ENCODE peak calls at places on chromosome 4, in eight cellular contexts. G, V, N, P, I, D, L and O are unnamed samples.

GRCh38 chr4:119300388-119301131 is 21.4 kb downstream of the FABP2 start:
- DNase-seq in G (peak; percentile 89), V (peak; percentile 93), N (peak; percentile 95), P (peak; percentile 90), I (peak; percentile 97), D (peak; percentile 96), L (peak; percentile 85), O (peak; percentile 93)

GRCh38 chr4:179666226-179666625 is 2224.0 kb upstream of the AGA start:
- DNase-seq in G (no peak), V (no peak), N (no peak), P (no peak), I (no peak), D (no peak), L (no peak), O (no peak)

GRCh38 chr4:87232241-87232640 is 11.8 kb upstream of the KLHL8 start:
- DNase-seq in G (no peak), V (no peak), N (no peak), P (no peak), I (no peak), D (no peak), L (no peak), O (no peak)

GRCh38 chr4:140718240-140718639 is 37.9 kb downstream of the TBC1D9 start:
- DNase-seq in G (peak; percentile 45), V (peak; percentile 42), N (no peak), P (peak; percentile 53), I (no peak), D (no peak), L (no peak), O (no peak)

GRCh38 chr4:147160908-147161513 is 215.3 kb upstream of the TTC29 start:
- DNase-seq in G (peak; percentile 45), V (peak; percentile 52), N (peak; percentile 45), P (peak; percentile 73), I (peak; percentile 15), D (no peak), L (peak; percentile 76), O (peak; percentile 64)

GRCh38 chr4:138488527-138488926 is 246.4 kb upstream of the SLC7A11 start:
- DNase-seq in G (no peak), V (no peak), N (no peak), P (peak; percentile 3), I (no peak), D (no peak), L (no peak), O (no peak)

GRCh38 chr4:118849867-118850812 is 14.2 kb upstream of the SEC24D start:
- DNase-seq in G (no peak), V (no peak), N (no peak), P (no peak), I (no peak), D (no peak), L (peak; percentile 35), O (peak; percentile 34)

GRCh38 chr4:30208731-30209435 is 511.3 kb upstream of the PCDH7 start:
- DNase-seq in G (no peak), V (no peak), N (no peak), P (peak; percentile 12), I (no peak), D (no peak), L (no peak), O (no peak)

GRCh38 chr4:89056953-89057398 is at the start of gene FAM13A:
- DNase-seq in G (peak; percentile 83), V (peak; percentile 89), N (peak; percentile 88), P (peak; percentile 90), I (peak; percentile 91), D (peak; percentile 41), L (no peak), O (no peak)

GRCh38 chr4:8592366-8593267 is at the start of gene CPZ:
- DNase-seq in G (no peak), V (peak; percentile 29), N (peak; percentile 30), P (peak; percentile 32), I (no peak), D (no peak), L (no peak), O (no peak)

GRCh38 chr4:121243476-121243875 is 79.4 kb upstream of the TNIP3 start:
- DNase-seq in G (no peak), V (peak; percentile 11), N (no peak), P (no peak), I (no peak), D (no peak), L (peak; percentile 18), O (no peak)

GRCh38 chr4:25981749-25982148 is 67.7 kb downstream of the SMIM20 start:
- DNase-seq in G (no peak), V (no peak), N (no peak), P (no peak), I (no peak), D (peak; percentile 41), L (no peak), O (no peak)

GRCh38 chr4:111016416-111016815 is 393.5 kb upstream of the PITX2 start:
- DNase-seq in G (no peak), V (no peak), N (no peak), P (no peak), I (no peak), D (no peak), L (no peak), O (no peak)

GRCh38 chr4:163544407-163545038 is 50.0 kb downstream of the TMA16 start:
- DNase-seq in G (peak; percentile 29), V (peak; percentile 24), N (peak; percentile 77), P (peak; percentile 35), I (peak; percentile 54), D (peak; percentile 48), L (peak; percentile 71), O (peak; percentile 77)

GRCh38 chr4:121951570-121952110 is at the start of gene TRPC3:
- DNase-seq in G (no peak), V (peak; percentile 9), N (peak; percentile 48), P (no peak), I (peak; percentile 15), D (peak; percentile 28), L (peak; percentile 71), O (no peak)

GRCh38 chr4:74471228-74471627 is 26.3 kb downstream of the AREG start:
- DNase-seq in G (no peak), V (no peak), N (no peak), P (no peak), I (no peak), D (no peak), L (no peak), O (no peak)

GRCh38 chr4:98786866-98787265 is 128.5 kb upstream of the TSPAN5 start:
- DNase-seq in G (peak; percentile 16), V (peak; percentile 12), N (no peak), P (no peak), I (no peak), D (no peak), L (no peak), O (no peak)

GRCh38 chr4:972651-973424 is 531 bp downstream of the DGKQ start:
- DNase-seq in G (peak; percentile 9), V (peak; percentile 18), N (no peak), P (no peak), I (no peak), D (peak; percentile 51), L (peak; percentile 81), O (peak; percentile 59)

GRCh38 chr4:55397521-55398321 is 2.0 kb downstream of the TMEM165 start:
- DNase-seq in G (peak; percentile 44), V (peak; percentile 64), N (no peak), P (no peak), I (no peak), D (no peak), L (no peak), O (no peak)

GRCh38 chr4:20422398-20422797 is 170.7 kb downstream of the SLIT2 start:
- DNase-seq in G (peak; percentile 53), V (no peak), N (peak; percentile 77), P (peak; percentile 63), I (peak; percentile 36), D (no peak), L (peak; percentile 16), O (peak; percentile 14)

GRCh38 chr4:4430492-4431195 is 43.7 kb downstream of the NSG1 start:
- DNase-seq in G (peak; percentile 98), V (peak; percentile 91), N (peak; percentile 82), P (peak; percentile 89), I (no peak), D (no peak), L (peak; percentile 63), O (peak; percentile 58)
- TF ChIP-seq CTCF in G (peak; percentile 88), V (peak; percentile 84), N (peak; percentile 94), P (peak; percentile 93), I (peak; percentile 20), D (peak; percentile 63), L (peak; percentile 56), O (peak; percentile 67)

GRCh38 chr4:95544433-95545103 is 4.2 kb downstream of the UNC5C start:
- DNase-seq in G (no peak), V (no peak), N (no peak), P (no peak), I (no peak), D (no peak), L (no peak), O (no peak)
- TF ChIP-seq CTCF in G (no peak), V (no peak), N (peak; percentile 11), P (peak; percentile 45), I (no peak), D (no peak), L (no peak), O (no peak)

GRCh38 chr4:2588259-2588658 is 51.8 kb downstream of the FAM193A start:
- DNase-seq in G (no peak), V (no peak), N (no peak), P (no peak), I (no peak), D (no peak), L (no peak), O (no peak)

GRCh38 chr4:2583092-2583491 is 46.6 kb downstream of the FAM193A start:
- DNase-seq in G (no peak), V (no peak), N (no peak), P (no peak), I (no peak), D (no peak), L (no peak), O (no peak)

GRCh38 chr4:2583517-2583916 is 47.1 kb downstream of the FAM193A start:
- DNase-seq in G (no peak), V (peak; percentile 35), N (no peak), P (no peak), I (no peak), D (no peak), L (no peak), O (no peak)

GRCh38 chr4:2587215-2587823 is 50.9 kb downstream of the FAM193A start:
- DNase-seq in G (no peak), V (no peak), N (no peak), P (no peak), I (no peak), D (no peak), L (no peak), O (no peak)

GRCh38 chr4:2586502-2586901 is 50.1 kb downstream of the FAM193A start:
- DNase-seq in G (no peak), V (no peak), N (no peak), P (no peak), I (no peak), D (no peak), L (no peak), O (no peak)
- TF ChIP-seq CTCF in G (no peak), V (no peak), N (no peak), P (no peak), I (no peak), D (no peak), L (no peak), O (no peak)

DNA sequence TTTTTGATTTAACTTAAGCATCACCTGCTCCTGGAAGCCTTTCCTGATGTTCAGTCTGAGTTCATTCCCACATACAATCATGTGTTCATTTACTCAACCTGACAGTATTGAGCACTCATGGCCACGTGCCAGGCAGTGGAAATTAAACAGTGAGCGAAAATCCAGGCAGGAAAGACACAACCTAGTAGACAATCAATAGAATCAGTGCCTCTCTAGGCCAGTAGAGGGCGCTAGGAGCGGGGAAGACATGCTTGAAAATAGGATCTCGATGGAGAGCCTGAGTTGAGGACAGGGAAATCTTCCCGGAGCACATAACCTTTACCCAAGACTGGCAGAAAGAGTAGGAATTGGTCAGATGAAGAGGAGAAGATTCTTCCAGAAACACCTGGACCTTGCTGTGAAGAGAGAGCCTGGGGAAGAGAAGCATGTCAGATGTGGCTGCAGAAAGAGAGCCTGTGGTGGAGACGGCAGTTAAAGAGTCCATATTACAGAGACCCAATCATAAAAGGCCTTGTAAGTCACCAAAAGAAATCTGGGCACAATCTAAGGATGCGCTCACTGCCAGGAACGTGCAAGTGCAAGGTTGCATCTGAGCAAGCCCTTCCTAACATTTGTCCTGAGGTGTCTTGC is 103.5 kb downstream of the LDB2 start:
- DNase-seq in G (peak; percentile 64), V (peak; percentile 30), N (peak; percentile 67), P (peak; percentile 64), I (peak; percentile 46), D (peak; percentile 29), L (peak; percentile 11), O (peak; percentile 24)
- TF ChIP-seq CTCF in G (peak; percentile 95), V (peak; percentile 91), N (peak; percentile 90), P (peak; percentile 82), I (peak; percentile 51), D (peak; percentile 78), L (peak; percentile 81), O (peak; percentile 37)